ENCODE peak calls at places on chromosomes 13 and 19, in nine cellular contexts. K is thoracic aorta, Y is mucosa of descending colon, A is NCI-H1930, S is NCI-H187, E is GM23338, R is endothelial cell of umbilical vein, U is fibroblast of the conjunctiva, G is mesendoderm. J is an unnamed sample.
A peak's percentile ranks its signal among the peaks of the same experiment; 100 is the strongest.

GRCh38 chr13:73870970-73871935 is 263.0 kb downstream of the KLF12 start:
- DNase-seq in K (no peak), Y (no peak), A (no peak), S (no peak), E (peak; percentile 59), R (peak; percentile 22), U (peak; percentile 71), G (peak; percentile 75), J (no peak)

GRCh38 chr19:5958074-5958850 is 19.7 kb downstream of the RANBP3 start:
- DNase-seq in K (no peak), Y (no peak), A (no peak), S (no peak), E (no peak), R (no peak), U (no peak), G (peak; percentile 38), J (no peak)

GRCh38 chr13:76597868-76598267 is 288.3 kb downstream of the KCTD12 start:
- DNase-seq in K (no peak), Y (no peak), A (peak; percentile 5), S (no peak), E (no peak), R (no peak), U (no peak), G (no peak), J (no peak)

GRCh38 chr13:80454245-80454644 is 113.3 kb upstream of the SPRY2 start:
- DNase-seq in K (no peak), Y (no peak), A (no peak), S (no peak), E (no peak), R (no peak), U (no peak), G (no peak), J (no peak)

GRCh38 chr19:51093510-51094345 is 11.0 kb upstream of the KLK14 start:
- DNase-seq in K (no peak), Y (no peak), A (no peak), S (no peak), E (no peak), R (no peak), U (no peak), G (no peak), J (no peak)

GRCh38 chr13:73065665-73066350 is 7.0 kb downstream of the KLF5 start:
- DNase-seq in K (no peak), Y (peak; percentile 68), A (no peak), S (no peak), E (peak; percentile 18), R (no peak), U (no peak), G (peak; percentile 18), J (no peak)

GRCh38 chr19:40280608-40281221 is 4.4 kb downstream of the AKT2 start:
- DNase-seq in K (no peak), Y (peak; percentile 88), A (no peak), S (no peak), E (peak; percentile 51), R (no peak), U (no peak), G (peak; percentile 57), J (no peak)

GRCh38 chr13:77285098-77285497 is 41.8 kb downstream of the MYCBP2 start:
- DNase-seq in K (no peak), Y (no peak), A (no peak), S (no peak), E (no peak), R (no peak), U (no peak), G (no peak), J (no peak)

GRCh38 chr19:35555301-35556005 is 8.0 kb downstream of the ATP4A start:
- DNase-seq in K (no peak), Y (no peak), A (no peak), S (no peak), E (peak; percentile 84), R (no peak), U (peak; percentile 13), G (peak; percentile 75), J (no peak)